ENCODE peak calls at places on chromosomes 1 and 21, in four cellular contexts. One of them, this sample, is unnamed.

GRCh38 chr1:228370941-228371740 is 35.5 kb downstream of the TRIM11 start:
- DNase-seq in IMR-90: no peak
- DNase-seq in WTC11: peak
- DNase-seq in heart left ventricle: peak
- DNase-seq in this sample: no peak

GRCh38 chr21:30674312-30674711 is 31.6 kb downstream of the KRTAP20-3 start:
- DNase-seq in IMR-90: no peak
- DNase-seq in WTC11: no peak
- DNase-seq in heart left ventricle: no peak
- DNase-seq in this sample: no peak

GRCh38 chr1:162612606-162613400 is 19.5 kb upstream of the DDR2 start:
- DNase-seq in IMR-90: peak
- DNase-seq in WTC11: no peak
- DNase-seq in heart left ventricle: no peak
- DNase-seq in this sample: no peak

GRCh38 chr1:230753191-230753585 is 6.0 kb downstream of the CAPN9 start:
- DNase-seq in IMR-90: no peak
- DNase-seq in WTC11: no peak
- DNase-seq in heart left ventricle: no peak
- DNase-seq in this sample: no peak

GRCh38 chr1:200154069-200154767 is 126.7 kb downstream of the NR5A2 start:
- DNase-seq in IMR-90: peak
- DNase-seq in WTC11: no peak
- DNase-seq in heart left ventricle: no peak
- DNase-seq in this sample: peak

GRCh38 chr1:53934170-53934765 is 11.2 kb downstream of the IFT25 start:
- DNase-seq in IMR-90: no peak
- DNase-seq in WTC11: no peak
- DNase-seq in heart left ventricle: no peak
- DNase-seq in this sample: no peak

GRCh38 chr1:168163670-168164069 is 15.1 kb upstream of the TIPRL start:
- DNase-seq in IMR-90: no peak
- DNase-seq in WTC11: no peak
- DNase-seq in heart left ventricle: no peak
- DNase-seq in this sample: no peak

GRCh38 chr1:116682641-116683221 is 15.2 kb upstream of the IGSF3 start:
- DNase-seq in IMR-90: no peak
- DNase-seq in WTC11: no peak
- DNase-seq in heart left ventricle: no peak
- DNase-seq in this sample: no peak

GRCh38 chr1:64308856-64309255 is 105.4 kb downstream of the UBE2U start:
- DNase-seq in IMR-90: no peak
- DNase-seq in WTC11: no peak
- DNase-seq in heart left ventricle: no peak
- DNase-seq in this sample: no peak

GRCh38 chr1:220321758-220322157 is 49.5 kb upstream of the RAB3GAP2 start:
- DNase-seq in IMR-90: no peak
- DNase-seq in WTC11: no peak
- DNase-seq in heart left ventricle: no peak
- DNase-seq in this sample: no peak

GRCh38 chr1:41377397-41377796 is 16.2 kb downstream of the FOXO6 start:
- DNase-seq in IMR-90: no peak
- DNase-seq in WTC11: no peak
- DNase-seq in heart left ventricle: no peak
- DNase-seq in this sample: no peak

GRCh38 chr1:91548382-91549040 is 47.9 kb downstream of the CDC7 start:
- DNase-seq in IMR-90: no peak
- DNase-seq in WTC11: no peak
- DNase-seq in heart left ventricle: no peak
- DNase-seq in this sample: no peak

GRCh38 chr1:19448491-19449439 is 36.6 kb downstream of the CAPZB start:
- DNase-seq in IMR-90: peak
- DNase-seq in WTC11: no peak
- DNase-seq in heart left ventricle: peak
- DNase-seq in this sample: no peak

GRCh38 chr1:14915356-14916054 is 238.0 kb upstream of the TMEM51 start:
- DNase-seq in IMR-90: peak
- DNase-seq in WTC11: peak
- DNase-seq in heart left ventricle: peak
- DNase-seq in this sample: peak

GRCh38 chr1:41713557-41714327 is 205.0 kb downstream of the HIVEP3 start:
- DNase-seq in IMR-90: peak
- DNase-seq in WTC11: no peak
- DNase-seq in heart left ventricle: no peak
- DNase-seq in this sample: no peak

DNA sequence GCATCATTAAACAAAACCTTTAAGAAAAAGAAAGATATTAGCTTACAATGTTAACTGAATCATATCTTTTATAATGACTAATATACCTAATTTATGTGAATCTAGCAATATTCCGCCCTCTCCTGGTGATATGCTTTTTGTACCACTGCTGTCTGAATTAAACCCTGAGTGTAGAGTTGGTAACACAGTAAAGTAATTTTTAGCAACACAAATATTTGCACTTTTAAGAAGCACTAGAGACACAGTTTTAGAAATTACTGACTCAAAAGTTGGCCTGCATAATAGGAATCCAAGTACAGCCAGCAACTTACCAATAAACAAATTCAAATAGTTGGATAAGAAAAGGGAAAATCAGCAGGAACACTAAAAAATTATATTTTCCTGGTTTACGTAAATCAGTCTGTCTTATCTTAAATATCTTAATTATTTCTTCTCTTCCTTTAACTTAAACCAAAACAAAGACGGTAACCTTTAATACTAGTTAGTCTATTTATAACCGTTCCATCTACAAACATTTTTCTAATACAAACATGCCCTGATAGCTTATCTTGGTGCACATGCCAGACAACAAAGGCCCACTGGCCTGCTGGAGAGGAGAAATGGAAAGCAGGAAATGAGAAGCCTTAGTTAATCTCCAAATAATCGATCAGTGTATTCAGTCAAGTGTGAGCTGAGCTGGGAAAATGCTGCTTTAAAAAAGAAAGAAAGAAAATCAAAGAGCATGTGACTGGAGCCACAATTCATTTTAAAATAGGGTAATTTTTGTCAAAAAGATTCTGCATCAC is 246.0 kb downstream of the RERE start:
- DNase-seq in IMR-90: peak
- DNase-seq in WTC11: no peak
- DNase-seq in heart left ventricle: no peak
- DNase-seq in this sample: no peak
- TF ChIP-seq CTCF in IMR-90: peak
- TF ChIP-seq CTCF in WTC11: no peak
- TF ChIP-seq CTCF in heart left ventricle: peak
- TF ChIP-seq CTCF in this sample: no peak

GRCh38 chr1:105909811-105910210 is 1146.7 kb upstream of the PRMT6 start:
- DNase-seq in IMR-90: no peak
- DNase-seq in WTC11: no peak
- DNase-seq in heart left ventricle: no peak
- DNase-seq in this sample: no peak
- TF ChIP-seq CTCF in IMR-90: no peak
- TF ChIP-seq CTCF in WTC11: peak
- TF ChIP-seq CTCF in heart left ventricle: no peak
- TF ChIP-seq CTCF in this sample: no peak

DNA sequence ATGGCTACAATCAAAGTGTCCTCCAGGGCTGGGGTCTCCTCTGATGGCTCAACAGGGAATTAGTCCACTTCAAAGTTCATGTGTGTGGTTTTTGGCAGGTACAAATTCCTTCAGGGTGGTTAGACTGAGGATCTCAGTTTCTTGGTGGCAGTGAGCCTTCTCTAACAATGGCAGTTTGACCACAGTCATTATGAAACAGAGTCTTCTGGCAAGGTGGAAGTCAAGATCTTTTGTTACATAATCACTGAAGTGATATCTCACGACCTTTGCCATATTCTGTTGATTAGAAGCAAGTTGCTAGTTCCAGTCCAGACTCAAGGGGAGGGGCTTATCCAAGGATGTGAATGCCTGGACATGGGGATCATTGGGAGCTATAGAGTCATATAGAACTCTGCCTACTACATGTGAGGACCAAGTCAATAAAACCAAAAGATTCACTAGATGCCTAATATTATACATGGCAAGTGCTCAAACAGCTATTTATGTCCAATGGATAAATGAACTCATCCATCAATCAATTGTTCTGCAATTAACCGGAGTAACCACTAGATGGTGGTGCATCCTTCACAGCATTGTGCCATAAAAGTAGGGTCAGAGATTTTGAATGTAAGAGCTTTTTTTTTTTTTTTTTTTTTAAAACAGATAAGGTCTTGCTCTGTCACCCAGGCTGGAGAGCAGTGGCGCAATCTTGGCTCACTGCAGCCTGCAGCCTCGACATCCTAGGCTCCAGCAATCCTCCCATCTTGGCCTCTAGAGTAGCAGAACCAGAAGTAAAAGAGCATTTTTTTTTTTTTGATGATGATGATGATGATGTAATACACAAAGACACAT is 131.9 kb downstream of the CRB1 start:
- DNase-seq in IMR-90: peak
- DNase-seq in WTC11: peak
- DNase-seq in heart left ventricle: no peak
- DNase-seq in this sample: peak
- TF ChIP-seq CTCF in IMR-90: peak
- TF ChIP-seq CTCF in WTC11: peak
- TF ChIP-seq CTCF in heart left ventricle: no peak
- TF ChIP-seq CTCF in this sample: peak

GRCh38 chr1:226738421-226738994 is 574 bp downstream of the ITPKB start:
- DNase-seq in IMR-90: peak
- DNase-seq in WTC11: peak
- DNase-seq in heart left ventricle: peak
- DNase-seq in this sample: peak

GRCh38 chr1:226737819-226738420 is 1.2 kb downstream of the ITPKB start:
- DNase-seq in IMR-90: peak
- DNase-seq in WTC11: peak
- DNase-seq in heart left ventricle: peak
- DNase-seq in this sample: peak

GRCh38 chr1:226735576-226735975 is 3.5 kb downstream of the ITPKB start:
- DNase-seq in IMR-90: no peak
- DNase-seq in WTC11: no peak
- DNase-seq in heart left ventricle: no peak
- DNase-seq in this sample: no peak

GRCh38 chr1:226736001-226736907 is 2.8 kb downstream of the ITPKB start:
- DNase-seq in IMR-90: no peak
- DNase-seq in WTC11: peak
- DNase-seq in heart left ventricle: peak
- DNase-seq in this sample: no peak

DNA sequence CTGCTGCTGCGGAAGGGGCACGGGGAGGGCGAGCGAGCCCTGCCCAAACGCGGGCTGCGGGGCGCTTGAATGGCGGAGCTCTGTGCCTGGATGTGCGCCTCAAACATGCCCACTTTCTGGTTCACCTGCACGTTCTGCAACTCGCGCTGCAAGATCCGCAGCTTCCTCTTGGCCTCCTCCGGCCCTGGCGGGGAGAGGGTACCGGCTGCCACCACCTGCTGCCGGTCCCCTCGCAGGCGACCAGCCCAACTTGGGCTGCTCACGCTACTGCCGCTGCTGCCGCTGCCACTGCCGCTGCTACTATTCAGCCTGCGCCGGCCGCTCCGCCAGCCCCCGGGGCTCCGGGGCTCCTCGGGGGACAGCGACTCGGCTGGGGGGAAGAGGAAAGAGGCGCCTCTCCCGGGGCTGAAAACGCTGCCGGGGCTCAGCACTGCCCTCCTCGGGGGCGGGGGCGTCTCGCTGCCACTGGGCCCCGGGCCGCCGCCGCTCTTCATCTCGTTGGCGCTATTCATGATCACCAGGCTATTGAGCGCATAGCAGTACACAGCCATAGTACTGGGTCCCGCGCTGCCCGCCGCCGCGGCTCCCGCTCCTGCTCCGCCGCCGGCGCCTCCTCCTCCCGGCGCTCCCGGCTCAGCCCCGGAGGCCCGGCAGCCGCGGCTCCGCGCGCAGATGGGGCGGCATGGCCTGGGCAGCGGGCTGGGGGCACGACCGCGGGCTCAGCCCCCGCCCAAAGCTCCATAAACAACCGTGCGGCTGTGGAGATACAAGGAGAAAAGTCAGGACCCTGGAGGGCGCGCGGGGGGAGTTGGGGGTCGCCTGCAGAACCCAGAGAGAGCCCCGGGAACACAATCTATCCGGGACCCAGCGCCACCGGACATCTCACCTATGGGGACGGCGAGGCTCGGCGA is 1.9 kb downstream of the ITPKB start:
- DNase-seq in IMR-90: peak
- DNase-seq in WTC11: peak
- DNase-seq in heart left ventricle: peak
- DNase-seq in this sample: peak
- TF ChIP-seq CTCF in IMR-90: no peak
- TF ChIP-seq CTCF in WTC11: no peak
- TF ChIP-seq CTCF in heart left ventricle: no peak
- TF ChIP-seq CTCF in this sample: no peak

GRCh38 chr1:114558548-114558947 is 22.9 kb downstream of the BCAS2 start:
- DNase-seq in IMR-90: no peak
- DNase-seq in WTC11: no peak
- DNase-seq in heart left ventricle: no peak
- DNase-seq in this sample: peak
- TF ChIP-seq CTCF in IMR-90: peak
- TF ChIP-seq CTCF in WTC11: no peak
- TF ChIP-seq CTCF in heart left ventricle: peak
- TF ChIP-seq CTCF in this sample: peak

DNA sequence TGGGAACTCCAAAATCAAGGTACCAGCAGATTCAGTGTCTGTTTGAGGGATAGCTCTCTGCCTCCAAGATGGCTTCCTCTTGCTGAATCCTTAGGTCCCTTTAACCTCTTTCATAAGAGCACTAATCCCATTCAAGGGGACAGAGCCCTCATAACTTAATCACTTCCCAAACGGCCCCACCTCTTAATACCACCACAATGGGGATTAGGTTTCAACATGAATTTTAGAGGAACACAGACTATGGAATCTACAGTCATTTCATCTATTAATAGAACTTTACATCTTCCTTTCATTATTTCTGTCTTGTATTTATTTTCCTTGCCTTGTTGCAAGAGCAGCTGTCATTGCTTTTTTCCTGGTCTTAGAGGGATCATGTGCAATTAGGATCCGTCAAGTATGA is 30.3 kb downstream of the HOOK1 start:
- DNase-seq in IMR-90: no peak
- DNase-seq in WTC11: no peak
- DNase-seq in heart left ventricle: no peak
- DNase-seq in this sample: no peak
- TF ChIP-seq CTCF in IMR-90: no peak
- TF ChIP-seq CTCF in WTC11: no peak
- TF ChIP-seq CTCF in heart left ventricle: no peak
- TF ChIP-seq CTCF in this sample: no peak